ENCODE peak calls at places on chromosomes 13 and 19, in seven cellular contexts. P, D, S, O, K, Z and M are unnamed samples.
A peak's percentile ranks its signal among the peaks of the same experiment; 100 is the strongest.

GRCh38 chr19:16185925-16186234 is 670 bp downstream of the FAM32A start:
- DNase-seq in P (no peak), D (no peak), S (no peak), O (no peak), K (no peak), Z (no peak), M (no peak)

GRCh38 chr13:48012668-48013067 is 11.6 kb upstream of the SUCLA2 start:
- DNase-seq in P (no peak), D (no peak), S (no peak), O (no peak), K (no peak), Z (no peak), M (no peak)

GRCh38 chr13:110869805-110870706 is 44.8 kb downstream of the ANKRD10 start:
- DNase-seq in P (peak; percentile 79), D (no peak), S (peak; percentile 93), O (peak; percentile 87), K (peak; percentile 90), Z (peak; percentile 46), M (no peak)

GRCh38 chr19:43465468-43466120 is at the start of gene LYPD3:
- DNase-seq in P (peak; percentile 49), D (no peak), S (peak; percentile 95), O (no peak), K (no peak), Z (peak; percentile 19), M (no peak)

GRCh38 chr13:25860862-25861261 is 191.0 kb downstream of the SHISA2 start:
- DNase-seq in P (no peak), D (no peak), S (no peak), O (no peak), K (no peak), Z (no peak), M (no peak)

GRCh38 chr19:29576761-29577661 is 29.1 kb upstream of the POP4 start:
- DNase-seq in P (no peak), D (no peak), S (peak; percentile 17), O (no peak), K (no peak), Z (no peak), M (no peak)

GRCh38 chr13:110289661-110290060 is 17.3 kb downstream of the COL4A1 start:
- DNase-seq in P (no peak), D (no peak), S (no peak), O (no peak), K (no peak), Z (no peak), M (no peak)

GRCh38 chr13:45490068-45490467 is 25.3 kb downstream of the COG3 start:
- DNase-seq in P (no peak), D (no peak), S (no peak), O (no peak), K (no peak), Z (no peak), M (no peak)

GRCh38 chr19:778910-779653 is 18.2 kb upstream of the PTBP1 start:
- DNase-seq in P (no peak), D (no peak), S (no peak), O (no peak), K (no peak), Z (no peak), M (no peak)
- H3K27ac ChIP-seq in P (peak overlapping the region; percentile 49), D (no peak overlapping the region), S (peak overlapping the region; percentile 65), O (peak overlapping the region; percentile 58), K (no peak overlapping the region), Z (no peak overlapping the region), M (no peak overlapping the region)

GRCh38 chr13:40480915-40481525 is 185.4 kb downstream of the FOXO1 start:
- DNase-seq in P (no peak), D (no peak), S (no peak), O (no peak), K (no peak), Z (no peak), M (no peak)

GRCh38 chr13:40479196-40479845 is 187.1 kb downstream of the FOXO1 start:
- DNase-seq in P (no peak), D (no peak), S (no peak), O (no peak), K (no peak), Z (no peak), M (peak; percentile 58)

GRCh38 chr13:40480012-40480914 is 186.2 kb downstream of the FOXO1 start:
- DNase-seq in P (no peak), D (no peak), S (no peak), O (no peak), K (peak; percentile 35), Z (no peak), M (no peak)

GRCh38 chr13:40477623-40478608 is 188.5 kb downstream of the FOXO1 start:
- DNase-seq in P (no peak), D (no peak), S (no peak), O (peak; percentile 68), K (peak; percentile 28), Z (peak; percentile 18), M (no peak)

GRCh38 chr13:40478775-40479174 is 187.7 kb downstream of the FOXO1 start:
- DNase-seq in P (no peak), D (no peak), S (no peak), O (no peak), K (no peak), Z (no peak), M (no peak)
- H3K27ac ChIP-seq in P (no peak overlapping the region), D (no peak overlapping the region), S (peak overlapping the region; percentile 48), O (peak overlapping the region; percentile 73), K (no peak overlapping the region), Z (no peak overlapping the region), M (peak overlapping the region; percentile 43)

DNA sequence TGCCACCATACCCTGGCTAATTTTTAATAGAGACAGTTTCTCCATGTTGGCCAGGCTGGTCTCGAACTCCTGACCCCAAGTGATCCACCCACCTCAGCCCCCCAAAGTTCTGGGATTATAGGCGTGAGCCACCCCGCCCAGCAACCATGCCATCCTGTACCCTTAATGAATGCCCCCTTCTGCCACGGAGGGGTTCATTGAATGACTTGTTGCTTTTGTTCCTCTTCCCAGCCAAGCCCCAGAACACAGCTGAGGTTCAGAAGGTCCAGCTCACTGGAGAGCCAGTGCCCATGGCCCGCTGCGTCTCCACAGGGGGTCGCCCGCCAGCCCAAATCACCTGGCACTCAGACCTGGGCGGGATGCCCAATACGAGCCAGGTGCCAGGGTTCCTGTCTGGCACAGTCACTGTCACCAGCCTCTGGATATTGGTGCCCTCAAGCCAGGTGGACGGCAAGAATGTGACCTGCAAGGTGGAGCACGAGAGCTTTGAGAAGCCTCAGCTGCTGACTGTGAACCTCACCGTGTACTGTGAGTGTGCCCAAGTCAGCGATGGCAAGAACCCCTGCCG is 6.0 kb downstream of the PVR start:
- DNase-seq in P (no peak), D (no peak), S (no peak), O (no peak), K (no peak), Z (no peak), M (no peak)
- H3K27ac ChIP-seq in P (no peak overlapping the region), D (no peak overlapping the region), S (no peak overlapping the region), O (peak overlapping the region; percentile 78), K (no peak overlapping the region), Z (no peak overlapping the region), M (no peak overlapping the region)

GRCh38 chr19:11678504-11678903 is 60.2 kb downstream of the ZNF823 start:
- DNase-seq in P (no peak), D (no peak), S (no peak), O (no peak), K (no peak), Z (no peak), M (no peak)
- H3K27ac ChIP-seq in P (no peak overlapping the region), D (no peak overlapping the region), S (no peak overlapping the region), O (no peak overlapping the region), K (no peak overlapping the region), Z (no peak overlapping the region), M (no peak overlapping the region)

GRCh38 chr19:45814851-45815481 is at the start of gene RSPH6A:
- DNase-seq in P (no peak), D (no peak), S (no peak), O (no peak), K (no peak), Z (peak; percentile 34), M (no peak)

GRCh38 chr19:45815501-45816216 is 551 bp upstream of the RSPH6A start:
- DNase-seq in P (no peak), D (no peak), S (no peak), O (peak; percentile 45), K (no peak), Z (peak; percentile 85), M (no peak)

GRCh38 chr19:45817010-45817724 is 2.1 kb upstream of the RSPH6A start:
- DNase-seq in P (peak; percentile 96), D (peak; percentile 95), S (peak; percentile 95), O (peak; percentile 94), K (peak; percentile 95), Z (peak; percentile 97), M (peak; percentile 82)

GRCh38 chr19:45817725-45818301 is 2.7 kb upstream of the RSPH6A start:
- DNase-seq in P (no peak), D (no peak), S (peak; percentile 81), O (no peak), K (peak; percentile 34), Z (peak; percentile 32), M (no peak)

GRCh38 chr19:45816236-45817009 is 1.3 kb upstream of the RSPH6A start:
- DNase-seq in P (no peak), D (no peak), S (no peak), O (no peak), K (no peak), Z (peak; percentile 14), M (no peak)
- H3K27ac ChIP-seq in P (no peak overlapping the region), D (no peak overlapping the region), S (no peak overlapping the region), O (peak overlapping the region; percentile 45), K (no peak overlapping the region), Z (no peak overlapping the region), M (no peak overlapping the region)

GRCh38 chr19:17848598-17849292 is 963 bp upstream of the JAK3 start:
- DNase-seq in P (no peak), D (no peak), S (no peak), O (no peak), K (no peak), Z (peak; percentile 5), M (no peak)
- H3K27ac ChIP-seq in P (peak overlapping the region; percentile 71), D (peak overlapping the region; percentile 98), S (peak overlapping the region; percentile 76), O (peak overlapping the region; percentile 78), K (no peak overlapping the region), Z (no peak overlapping the region), M (peak overlapping the region; percentile 45)

DNA sequence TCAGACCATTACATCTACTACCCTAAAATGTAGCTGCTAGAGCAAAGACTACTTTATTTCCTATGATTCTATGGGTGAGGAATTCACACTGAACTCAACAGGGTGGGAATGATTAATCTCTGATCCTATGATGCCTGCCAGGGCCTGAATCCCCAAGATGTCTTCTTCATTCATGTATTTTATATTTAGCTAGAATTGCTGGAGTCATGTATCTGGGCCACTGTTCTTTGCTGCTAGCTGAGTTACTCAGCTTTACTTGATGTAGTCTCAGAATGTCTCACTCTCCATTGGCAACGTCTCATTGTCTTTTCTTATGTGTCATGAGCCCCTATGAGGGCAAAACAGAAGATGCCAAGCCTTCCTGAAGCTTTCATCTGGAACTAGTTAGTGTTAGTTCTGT is 21.1 kb downstream of the ZNF582 start:
- DNase-seq in P (no peak), D (no peak), S (no peak), O (no peak), K (no peak), Z (no peak), M (no peak)
- H3K27ac ChIP-seq in P (no peak overlapping the region), D (no peak overlapping the region), S (no peak overlapping the region), O (no peak overlapping the region), K (no peak overlapping the region), Z (no peak overlapping the region), M (no peak overlapping the region)